ENCODE peak calls at places on chromosomes 1 and 21, in seven cellular contexts. One of them, this sample, is unnamed.

GRCh38 chr1:234886081-234886874 is 242.4 kb downstream of the TOMM20 start:
- DNase-seq in astrocyte: no peak
- DNase-seq in kidney: no peak
- DNase-seq in Peyer's patch: no peak
- DNase-seq in neural crest cell: no peak
- DNase-seq in right atrium auricular region: peak; percentile 76
- DNase-seq in progenitor cell of endocrine pancreas: no peak
- DNase-seq in this sample: no peak

GRCh38 chr1:57281324-57281723 is 142.5 kb downstream of the DAB1 start:
- DNase-seq in astrocyte: no peak
- DNase-seq in kidney: no peak
- DNase-seq in Peyer's patch: peak; percentile 78
- DNase-seq in neural crest cell: no peak
- DNase-seq in right atrium auricular region: no peak
- DNase-seq in progenitor cell of endocrine pancreas: no peak
- DNase-seq in this sample: no peak

GRCh38 chr1:80910426-80910825 is 890.3 kb upstream of the ADGRL2 start:
- DNase-seq in astrocyte: no peak
- DNase-seq in kidney: no peak
- DNase-seq in Peyer's patch: no peak
- DNase-seq in neural crest cell: no peak
- DNase-seq in right atrium auricular region: no peak
- DNase-seq in progenitor cell of endocrine pancreas: no peak
- DNase-seq in this sample: no peak

GRCh38 chr1:225592362-225592761 is 60.6 kb downstream of the ENAH start:
- DNase-seq in astrocyte: no peak
- DNase-seq in kidney: no peak
- DNase-seq in Peyer's patch: no peak
- DNase-seq in neural crest cell: no peak
- DNase-seq in right atrium auricular region: no peak
- DNase-seq in progenitor cell of endocrine pancreas: no peak
- DNase-seq in this sample: no peak

GRCh38 chr1:14110040-14110439 is 410.1 kb downstream of the PRDM2 start:
- DNase-seq in astrocyte: no peak
- DNase-seq in kidney: no peak
- DNase-seq in Peyer's patch: no peak
- DNase-seq in neural crest cell: no peak
- DNase-seq in right atrium auricular region: no peak
- DNase-seq in progenitor cell of endocrine pancreas: no peak
- DNase-seq in this sample: no peak

GRCh38 chr1:153535664-153536585 is at the start of gene S100A6:
- DNase-seq in astrocyte: peak; percentile 78
- DNase-seq in kidney: peak; percentile 97
- DNase-seq in Peyer's patch: peak; percentile 92
- DNase-seq in neural crest cell: no peak
- DNase-seq in right atrium auricular region: peak; percentile 94
- DNase-seq in progenitor cell of endocrine pancreas: no peak
- DNase-seq in this sample: no peak

GRCh38 chr1:111145542-111145941 is 5.5 kb downstream of the CEPT1 start:
- DNase-seq in astrocyte: no peak
- DNase-seq in kidney: no peak
- DNase-seq in Peyer's patch: no peak
- DNase-seq in neural crest cell: no peak
- DNase-seq in right atrium auricular region: no peak
- DNase-seq in progenitor cell of endocrine pancreas: no peak
- DNase-seq in this sample: no peak

GRCh38 chr1:91501527-91501859 is 842 bp downstream of the CDC7 start:
- DNase-seq in astrocyte: peak; percentile 40
- DNase-seq in kidney: no peak
- DNase-seq in Peyer's patch: no peak
- DNase-seq in neural crest cell: no peak
- DNase-seq in right atrium auricular region: no peak
- DNase-seq in progenitor cell of endocrine pancreas: no peak
- DNase-seq in this sample: no peak

GRCh38 chr21:29295066-29295650 is 3.6 kb upstream of the BACH1 start:
- DNase-seq in astrocyte: no peak
- DNase-seq in kidney: no peak
- DNase-seq in Peyer's patch: no peak
- DNase-seq in neural crest cell: no peak
- DNase-seq in right atrium auricular region: no peak
- DNase-seq in progenitor cell of endocrine pancreas: no peak
- DNase-seq in this sample: no peak

GRCh38 chr1:181324797-181325616 is 158.3 kb upstream of the CACNA1E start:
- DNase-seq in astrocyte: no peak
- DNase-seq in kidney: no peak
- DNase-seq in Peyer's patch: no peak
- DNase-seq in neural crest cell: no peak
- DNase-seq in right atrium auricular region: no peak
- DNase-seq in progenitor cell of endocrine pancreas: no peak
- DNase-seq in this sample: no peak

GRCh38 chr1:16253332-16253922 is 16.4 kb upstream of the CPLANE2 start:
- DNase-seq in astrocyte: no peak
- DNase-seq in kidney: no peak
- DNase-seq in Peyer's patch: no peak
- DNase-seq in neural crest cell: no peak
- DNase-seq in right atrium auricular region: no peak
- DNase-seq in progenitor cell of endocrine pancreas: no peak
- DNase-seq in this sample: no peak

GRCh38 chr1:174110053-174110452 is 49.3 kb upstream of the RABGAP1L start:
- DNase-seq in astrocyte: no peak
- DNase-seq in kidney: no peak
- DNase-seq in Peyer's patch: no peak
- DNase-seq in neural crest cell: no peak
- DNase-seq in right atrium auricular region: no peak
- DNase-seq in progenitor cell of endocrine pancreas: no peak
- DNase-seq in this sample: no peak

GRCh38 chr1:211356723-211357418 is 30.2 kb downstream of the TRAF5 start:
- DNase-seq in astrocyte: peak; percentile 79
- DNase-seq in kidney: no peak
- DNase-seq in Peyer's patch: no peak
- DNase-seq in neural crest cell: no peak
- DNase-seq in right atrium auricular region: no peak
- DNase-seq in progenitor cell of endocrine pancreas: no peak
- DNase-seq in this sample: no peak

GRCh38 chr1:168693197-168693871 is 35.7 kb downstream of the DPT start:
- DNase-seq in astrocyte: no peak
- DNase-seq in kidney: no peak
- DNase-seq in Peyer's patch: peak; percentile 79
- DNase-seq in neural crest cell: no peak
- DNase-seq in right atrium auricular region: no peak
- DNase-seq in progenitor cell of endocrine pancreas: no peak
- DNase-seq in this sample: no peak

GRCh38 chr1:232899278-232899677 is 51.1 kb upstream of the NTPCR start:
- DNase-seq in astrocyte: no peak
- DNase-seq in kidney: no peak
- DNase-seq in Peyer's patch: no peak
- DNase-seq in neural crest cell: no peak
- DNase-seq in right atrium auricular region: no peak
- DNase-seq in progenitor cell of endocrine pancreas: no peak
- DNase-seq in this sample: no peak

GRCh38 chr1:10181154-10181553 is 29.2 kb upstream of the KIF1B start:
- DNase-seq in astrocyte: no peak
- DNase-seq in kidney: no peak
- DNase-seq in Peyer's patch: no peak
- DNase-seq in neural crest cell: no peak
- DNase-seq in right atrium auricular region: no peak
- DNase-seq in progenitor cell of endocrine pancreas: no peak
- DNase-seq in this sample: no peak

GRCh38 chr1:168504064-168504837 is 39.5 kb downstream of the XCL2 start:
- DNase-seq in astrocyte: peak; percentile 12
- DNase-seq in kidney: no peak
- DNase-seq in Peyer's patch: peak; percentile 65
- DNase-seq in neural crest cell: no peak
- DNase-seq in right atrium auricular region: peak; percentile 86
- DNase-seq in progenitor cell of endocrine pancreas: no peak
- DNase-seq in this sample: no peak

GRCh38 chr1:116148967-116149366 is 37.8 kb downstream of the MAB21L3 start:
- DNase-seq in astrocyte: no peak
- DNase-seq in kidney: no peak
- DNase-seq in Peyer's patch: no peak
- DNase-seq in neural crest cell: no peak
- DNase-seq in right atrium auricular region: no peak
- DNase-seq in progenitor cell of endocrine pancreas: no peak
- DNase-seq in this sample: no peak

GRCh38 chr1:169112241-169112640 is 5.8 kb downstream of the ATP1B1 start:
- DNase-seq in astrocyte: no peak
- DNase-seq in kidney: no peak
- DNase-seq in Peyer's patch: peak; percentile 57
- DNase-seq in neural crest cell: no peak
- DNase-seq in right atrium auricular region: no peak
- DNase-seq in progenitor cell of endocrine pancreas: no peak
- DNase-seq in this sample: no peak

GRCh38 chr1:11781298-11781697 is 19.3 kb downstream of the C1orf167 start:
- DNase-seq in astrocyte: no peak
- DNase-seq in kidney: no peak
- DNase-seq in Peyer's patch: no peak
- DNase-seq in neural crest cell: no peak
- DNase-seq in right atrium auricular region: no peak
- DNase-seq in progenitor cell of endocrine pancreas: no peak
- DNase-seq in this sample: no peak

GRCh38 chr1:202159534-202160371 is 649 bp downstream of the PTPN7 start:
- DNase-seq in astrocyte: no peak
- DNase-seq in kidney: no peak
- DNase-seq in Peyer's patch: peak; percentile 88
- DNase-seq in neural crest cell: no peak
- DNase-seq in right atrium auricular region: no peak
- DNase-seq in progenitor cell of endocrine pancreas: no peak
- DNase-seq in this sample: no peak

GRCh38 chr1:193614275-193614674 is 427.9 kb upstream of the B3GALT2 start:
- DNase-seq in astrocyte: no peak
- DNase-seq in kidney: no peak
- DNase-seq in Peyer's patch: no peak
- DNase-seq in neural crest cell: no peak
- DNase-seq in right atrium auricular region: no peak
- DNase-seq in progenitor cell of endocrine pancreas: no peak
- DNase-seq in this sample: no peak

GRCh38 chr1:62765981-62766380 is 18.0 kb upstream of the ATG4C start:
- DNase-seq in astrocyte: no peak
- DNase-seq in kidney: no peak
- DNase-seq in Peyer's patch: no peak
- DNase-seq in neural crest cell: no peak
- DNase-seq in right atrium auricular region: no peak
- DNase-seq in progenitor cell of endocrine pancreas: no peak
- DNase-seq in this sample: no peak

GRCh38 chr1:46191033-46191701 is 7.1 kb downstream of the POMGNT1 start:
- DNase-seq in astrocyte: no peak
- DNase-seq in kidney: no peak
- DNase-seq in Peyer's patch: no peak
- DNase-seq in neural crest cell: no peak
- DNase-seq in right atrium auricular region: no peak
- DNase-seq in progenitor cell of endocrine pancreas: no peak
- DNase-seq in this sample: no peak

GRCh38 chr1:46186076-46186475 is 9.8 kb upstream of the P3R3URF start:
- DNase-seq in astrocyte: no peak
- DNase-seq in kidney: no peak
- DNase-seq in Peyer's patch: no peak
- DNase-seq in neural crest cell: no peak
- DNase-seq in right atrium auricular region: no peak
- DNase-seq in progenitor cell of endocrine pancreas: no peak
- DNase-seq in this sample: no peak

GRCh38 chr1:46190539-46190938 is 7.7 kb downstream of the POMGNT1 start:
- DNase-seq in astrocyte: no peak
- DNase-seq in kidney: no peak
- DNase-seq in Peyer's patch: no peak
- DNase-seq in neural crest cell: no peak
- DNase-seq in right atrium auricular region: no peak
- DNase-seq in progenitor cell of endocrine pancreas: no peak
- DNase-seq in this sample: no peak

GRCh38 chr1:46187106-46187869 is 10.9 kb downstream of the POMGNT1 start:
- DNase-seq in astrocyte: no peak
- DNase-seq in kidney: no peak
- DNase-seq in Peyer's patch: peak; percentile 74
- DNase-seq in neural crest cell: no peak
- DNase-seq in right atrium auricular region: no peak
- DNase-seq in progenitor cell of endocrine pancreas: no peak
- DNase-seq in this sample: no peak

GRCh38 chr1:46188295-46189030 is 9.8 kb downstream of the POMGNT1 start:
- DNase-seq in astrocyte: no peak
- DNase-seq in kidney: no peak
- DNase-seq in Peyer's patch: no peak
- DNase-seq in neural crest cell: no peak
- DNase-seq in right atrium auricular region: no peak
- DNase-seq in progenitor cell of endocrine pancreas: no peak
- DNase-seq in this sample: no peak
- TF ChIP-seq CTCF in astrocyte: no peak
- TF ChIP-seq CTCF in kidney: no peak
- TF ChIP-seq CTCF in Peyer's patch: peak; percentile 5
- TF ChIP-seq CTCF in neural crest cell: peak; percentile 17
- TF ChIP-seq CTCF in right atrium auricular region: peak; percentile 13
- TF ChIP-seq CTCF in progenitor cell of endocrine pancreas: no peak
- TF ChIP-seq CTCF in this sample: no peak

DNA sequence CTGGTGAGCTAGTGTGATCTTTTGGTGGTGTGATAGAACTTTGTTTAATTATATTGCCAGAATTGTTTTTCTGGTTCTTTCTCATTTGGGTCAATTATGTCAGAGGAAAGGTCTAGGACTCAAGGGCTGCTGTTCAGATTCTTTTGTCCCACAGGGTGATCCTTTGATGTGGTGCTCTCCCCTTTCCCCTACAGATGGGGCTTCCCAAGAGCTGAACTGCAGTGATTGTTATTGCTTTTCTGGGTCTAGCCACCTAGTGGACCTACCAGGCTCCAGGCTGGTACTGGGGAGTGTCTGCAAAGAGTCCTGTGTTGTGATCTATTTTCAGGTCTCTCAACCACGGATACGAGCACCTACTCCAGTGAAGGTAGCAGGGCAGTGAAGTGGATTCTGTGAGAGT is 25.9 kb upstream of the CD84 start:
- DNase-seq in astrocyte: no peak
- DNase-seq in kidney: no peak
- DNase-seq in Peyer's patch: no peak
- DNase-seq in neural crest cell: no peak
- DNase-seq in right atrium auricular region: no peak
- DNase-seq in progenitor cell of endocrine pancreas: no peak
- DNase-seq in this sample: no peak
- TF ChIP-seq CTCF in astrocyte: no peak
- TF ChIP-seq CTCF in kidney: no peak
- TF ChIP-seq CTCF in Peyer's patch: no peak
- TF ChIP-seq CTCF in neural crest cell: no peak
- TF ChIP-seq CTCF in right atrium auricular region: no peak
- TF ChIP-seq CTCF in progenitor cell of endocrine pancreas: no peak
- TF ChIP-seq CTCF in this sample: no peak

DNA sequence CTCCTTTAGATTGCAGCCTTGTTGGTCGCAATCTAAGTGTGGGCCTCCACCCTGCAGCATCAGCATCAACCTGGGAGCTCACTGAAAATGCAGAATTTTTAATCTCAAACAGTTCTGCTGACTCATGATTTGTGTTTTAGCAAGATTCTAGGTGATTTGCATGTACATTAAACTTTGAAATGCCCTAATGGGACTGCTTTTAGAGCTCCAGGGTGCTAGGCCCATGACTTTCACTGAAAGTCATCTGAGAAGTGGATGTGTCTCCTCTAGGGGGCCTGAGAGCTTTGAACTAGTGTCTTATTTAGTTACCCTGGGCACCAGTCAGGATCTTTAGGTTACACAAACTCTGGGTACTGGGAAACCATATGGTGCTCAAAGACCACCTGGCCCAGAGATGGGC is 9.0 kb downstream of the TRIM67 start:
- DNase-seq in astrocyte: no peak
- DNase-seq in kidney: no peak
- DNase-seq in Peyer's patch: no peak
- DNase-seq in neural crest cell: no peak
- DNase-seq in right atrium auricular region: no peak
- DNase-seq in progenitor cell of endocrine pancreas: no peak
- DNase-seq in this sample: no peak
- TF ChIP-seq CTCF in astrocyte: no peak
- TF ChIP-seq CTCF in kidney: no peak
- TF ChIP-seq CTCF in Peyer's patch: no peak
- TF ChIP-seq CTCF in neural crest cell: peak; percentile 34
- TF ChIP-seq CTCF in right atrium auricular region: no peak
- TF ChIP-seq CTCF in progenitor cell of endocrine pancreas: peak; percentile 25
- TF ChIP-seq CTCF in this sample: no peak

GRCh38 chr1:156618853-156619581 is at the start of gene HAPLN2:
- DNase-seq in astrocyte: no peak
- DNase-seq in kidney: no peak
- DNase-seq in Peyer's patch: no peak
- DNase-seq in neural crest cell: peak; percentile 48
- DNase-seq in right atrium auricular region: no peak
- DNase-seq in progenitor cell of endocrine pancreas: peak; percentile 32
- DNase-seq in this sample: peak; percentile 73
- TF ChIP-seq CTCF in astrocyte: peak; percentile 23
- TF ChIP-seq CTCF in kidney: peak; percentile 22
- TF ChIP-seq CTCF in Peyer's patch: peak; percentile 33
- TF ChIP-seq CTCF in neural crest cell: peak; percentile 53
- TF ChIP-seq CTCF in right atrium auricular region: peak; percentile 37
- TF ChIP-seq CTCF in progenitor cell of endocrine pancreas: peak; percentile 62
- TF ChIP-seq CTCF in this sample: no peak